ENCODE peak calls at places on chromosomes 13 and 19, in four cellular contexts. R is HEK293T, Y is K562, N is GM12878. X is an unnamed sample.
A peak's percentile ranks its signal among the peaks of the same experiment; 100 is the strongest.

GRCh38 chr13:66344770-66345367 is 885.3 kb downstream of the PCDH9 start:
- DNase-seq in Y (no peak), N (no peak), R (no peak), X (no peak)

GRCh38 chr19:590396-590745 is 690 bp downstream of the HCN2 start:
- DNase-seq in R (no peak), Y (no peak), N (no peak), X (no peak)

GRCh38 chr13:22369840-22370239 is 699.0 kb downstream of the FGF9 start:
- DNase-seq in Y (no peak), R (no peak), N (no peak), X (no peak)

GRCh38 chr13:27170521-27171243 is 929 bp downstream of the USP12 start:
- DNase-seq in R (peak; percentile 46), N (no peak), Y (peak; percentile 45), X (peak; percentile 33)

GRCh38 chr13:33871207-33872004 is 53.5 kb downstream of the RFC3 start:
- DNase-seq in N (no peak), Y (no peak), R (no peak), X (peak; percentile 54)

GRCh38 chr13:66415444-66415843 is 814.7 kb downstream of the PCDH9 start:
- DNase-seq in Y (no peak), R (peak; percentile 35), N (no peak), X (no peak)

GRCh38 chr19:35000647-35001501 is 751 bp downstream of the GRAMD1A start:
- DNase-seq in Y (peak; percentile 82), R (peak; percentile 33), N (no peak), X (peak; percentile 59)

GRCh38 chr13:93690139-93690538 is 463.5 kb downstream of the GPC6 start:
- DNase-seq in N (no peak), R (peak; percentile 39), Y (no peak), X (peak; percentile 10)

GRCh38 chr19:47156861-47157454 is 26.3 kb downstream of the SAE1 start:
- DNase-seq in R (no peak), Y (no peak), N (peak; percentile 24), X (no peak)

GRCh38 chr19:17069249-17069648 is 6.0 kb downstream of the HAUS8 start:
- DNase-seq in N (no peak), R (no peak), Y (no peak), X (no peak)

GRCh38 chr13:56201834-56202233 is 938.9 kb upstream of the PRR20A start:
- DNase-seq in Y (no peak), R (no peak), N (no peak), X (no peak)

GRCh38 chr13:26719356-26719945 is 41.1 kb downstream of the GPR12 start:
- DNase-seq in N (no peak), R (peak; percentile 20), Y (peak; percentile 7), X (no peak)

GRCh38 chr13:71290963-71291937 is 575.8 kb downstream of the DACH1 start:
- DNase-seq in R (no peak), N (peak; percentile 71), Y (no peak), X (peak; percentile 66)

GRCh38 chr13:112428704-112429103 is 52.5 kb downstream of the SPACA7 start:
- DNase-seq in N (no peak), R (no peak), Y (no peak), X (no peak)

GRCh38 chr19:30895946-30896345 is 453.3 kb downstream of the TSHZ3 start:
- DNase-seq in Y (no peak), N (no peak), R (no peak), X (no peak)

GRCh38 chr19:29758863-29759262 is 43.8 kb upstream of the C19orf12 start:
- DNase-seq in Y (no peak), N (no peak), R (no peak), X (no peak)

GRCh38 chr13:109509154-109509905 is 277.1 kb downstream of the IRS2 start:
- DNase-seq in R (no peak), Y (no peak), N (no peak), X (no peak)

GRCh38 chr13:111153977-111154332 is 38.8 kb downstream of the ARHGEF7 start:
- DNase-seq in Y (peak; percentile 60), N (no peak), R (peak; percentile 17), X (peak; percentile 38)

GRCh38 chr13:114055766-114056165 is 76.7 kb downstream of the RASA3 start:
- DNase-seq in N (no peak), Y (no peak), R (no peak), X (no peak)

GRCh38 chr13:42891591-42891990 is 100.5 kb downstream of the EPSTI1 start:
- DNase-seq in Y (no peak), N (no peak), R (no peak), X (no peak)

GRCh38 chr13:98890186-98890585 is 87.7 kb downstream of the DOCK9 start:
- DNase-seq in Y (no peak), R (no peak), N (no peak), X (no peak)

GRCh38 chr13:98144501-98145350 is 1.8 kb downstream of the FARP1 start:
- DNase-seq in N (no peak), R (peak; percentile 39), Y (no peak), X (peak; percentile 86)

GRCh38 chr19:5695649-5696195 is 5.6 kb downstream of the RPL36 start:
- DNase-seq in N (no peak), Y (no peak), R (no peak), X (no peak)

GRCh38 chr13:112880976-112881540 is 88.0 kb upstream of the MCF2L start:
- DNase-seq in N (no peak), Y (no peak), R (no peak), X (no peak)

GRCh38 chr13:78139765-78140164 is 221.1 kb upstream of the EDNRB start:
- DNase-seq in N (no peak), R (no peak), Y (no peak), X (no peak)

GRCh38 chr13:57629391-57629804 is 2.1 kb upstream of the PCDH17 start:
- DNase-seq in Y (no peak), R (peak; percentile 8), N (no peak), X (no peak)

GRCh38 chr13:37899753-37900152 is 30.2 kb upstream of the TRPC4 start:
- DNase-seq in Y (no peak), N (no peak), R (no peak), X (peak; percentile 9)
- TF ChIP-seq TARDBP in Y (no peak), N (no peak), R (no peak), X (no peak)

GRCh38 chr19:13120817-13121216 is 2.8 kb downstream of the NACC1 start:
- DNase-seq in R (no peak), Y (no peak), N (no peak), X (no peak)
- TF ChIP-seq TARDBP in R (no peak), Y (no peak), N (no peak), X (no peak)

GRCh38 chr19:32924200-32924599 is 47.6 kb downstream of the CEP89 start:
- DNase-seq in Y (no peak), N (no peak), R (no peak), X (no peak)
- TF ChIP-seq TARDBP in Y (no peak), N (no peak), R (no peak), X (no peak)

DNA sequence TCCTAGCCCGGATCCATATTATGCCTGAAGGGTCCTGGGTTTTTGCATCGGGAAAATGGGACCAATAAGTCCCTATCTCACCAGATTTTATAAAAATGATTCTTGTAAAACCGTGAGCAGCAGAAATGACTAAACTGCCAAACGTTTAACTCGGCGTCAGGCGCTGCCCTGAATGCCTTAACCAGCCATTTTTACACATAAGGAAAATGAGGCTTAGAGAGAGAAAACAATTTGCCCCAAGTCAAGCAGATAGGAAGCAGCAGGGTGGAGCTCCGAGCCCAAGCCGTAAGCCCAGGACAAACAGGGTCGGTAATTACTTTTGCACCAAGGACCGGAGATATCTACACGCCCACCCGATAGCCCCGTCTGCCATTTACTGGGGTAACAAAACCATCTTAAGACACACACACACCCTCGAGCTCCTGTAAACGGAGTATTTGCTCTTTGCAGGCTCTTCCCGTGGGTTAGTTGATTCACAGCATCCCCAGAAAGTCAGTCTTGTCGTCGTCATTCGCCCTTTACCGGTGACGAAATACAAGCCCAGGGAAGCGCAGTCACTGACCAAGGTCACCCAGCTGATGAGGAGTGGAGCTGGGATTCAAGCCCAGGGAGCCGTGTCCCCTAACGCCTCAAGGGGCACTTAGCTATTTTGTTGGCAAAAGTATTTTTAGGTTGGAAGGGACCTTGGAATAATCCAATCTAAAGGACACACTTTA is 16.0 kb upstream of the MRI1 start:
- DNase-seq in Y (peak; percentile 32), N (no peak), R (no peak), X (no peak)
- TF ChIP-seq TARDBP in Y (no peak), N (no peak), R (no peak), X (no peak)

DNA sequence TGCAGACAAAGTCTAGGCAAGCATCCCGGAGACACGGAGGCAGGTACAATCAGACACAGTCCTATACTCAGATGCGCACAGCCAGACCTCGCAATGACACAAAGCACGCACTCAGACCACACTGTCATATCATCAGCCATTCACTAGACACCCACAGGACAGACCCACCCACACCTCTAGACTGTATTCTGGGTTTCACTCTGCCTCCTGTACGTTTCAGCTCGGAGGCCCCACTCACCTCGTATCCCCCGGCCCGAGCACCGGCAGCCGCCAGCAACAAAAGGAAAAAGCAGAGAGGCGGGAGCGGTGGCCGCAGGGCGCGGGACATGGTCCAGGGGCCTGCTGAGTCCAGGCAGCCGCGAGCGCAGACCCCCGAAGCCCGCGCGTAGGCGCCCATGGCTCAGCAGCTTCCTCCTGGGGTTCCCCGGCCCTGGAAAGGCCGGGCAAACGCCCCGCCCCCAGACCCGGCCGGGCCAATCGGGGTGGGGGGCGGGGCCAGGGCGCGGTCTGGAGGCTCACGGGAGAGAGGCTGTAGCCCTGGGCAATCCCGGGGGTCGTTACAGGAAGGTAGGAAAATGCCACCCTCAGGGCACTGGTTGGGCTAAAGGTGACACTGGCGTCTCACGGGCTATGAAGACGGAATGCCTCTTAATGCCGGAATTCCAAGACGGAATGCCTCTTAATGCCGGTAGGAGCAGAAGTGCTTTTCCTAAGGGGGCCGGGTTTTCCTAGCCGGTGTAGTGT is at the start of the genes MAN2B1 and WDR83:
- DNase-seq in Y (peak; percentile 94), R (peak; percentile 88), N (no peak), X (peak; percentile 65)
- TF ChIP-seq TARDBP in Y (no peak), R (no peak), N (no peak), X (no peak)

GRCh38 chr19:13576726-13577125 is 70.4 kb upstream of the CACNA1A start:
- DNase-seq in N (no peak), R (no peak), Y (no peak), X (no peak)

GRCh38 chr19:13583753-13584152 is 77.5 kb upstream of the CACNA1A start:
- DNase-seq in N (no peak), Y (no peak), R (no peak), X (no peak)

GRCh38 chr19:13583114-13583513 is 76.8 kb upstream of the CACNA1A start:
- DNase-seq in R (no peak), N (no peak), Y (no peak), X (no peak)

GRCh38 chr19:13574933-13575332 is 68.7 kb upstream of the CACNA1A start:
- DNase-seq in N (no peak), R (peak; percentile 62), Y (peak; percentile 48), X (peak; percentile 7)

GRCh38 chr19:13579388-13580060 is 73.2 kb upstream of the CACNA1A start:
- DNase-seq in R (no peak), Y (peak; percentile 33), N (no peak), X (no peak)
- TF ChIP-seq TARDBP in R (no peak), Y (no peak), N (no peak), X (no peak)

DNA sequence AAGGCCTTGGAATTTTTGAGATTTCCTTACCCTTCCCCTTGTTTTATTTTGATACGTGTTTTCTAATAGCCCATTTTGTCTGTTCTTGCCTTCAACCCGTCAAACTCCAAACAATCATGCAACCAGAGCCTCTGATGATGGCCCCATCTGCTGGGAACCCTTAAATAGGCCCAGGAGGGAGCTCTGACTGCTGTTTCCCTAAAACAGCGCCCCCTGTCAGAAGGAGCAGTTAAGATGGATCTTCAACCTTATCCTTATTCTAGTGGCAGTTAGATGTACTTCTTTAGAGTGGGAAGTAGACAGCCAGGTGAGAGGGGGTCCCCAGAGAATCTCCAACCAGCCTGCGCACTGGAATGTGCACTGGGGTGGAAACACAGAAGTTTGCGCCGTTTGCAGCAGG is 1031.0 kb upstream of the PCDH9 start:
- DNase-seq in R (peak; percentile 45), N (no peak), Y (no peak), X (peak; percentile 1)
- TF ChIP-seq TARDBP in R (no peak), N (no peak), Y (no peak), X (no peak)

X was measured in HepG2.